ENCODE peak calls at places on chromosome 4, in seven cellular contexts. U is mucosa of descending colon; B is pancreas; L is CD8-positive, alpha-beta T cell; X is astrocyte; W is heart right ventricle; G is OCI-LY7. D is an unnamed sample.

GRCh38 chr4:88008624-88009235 is 1.3 kb downstream of the PKD2 start:
- DNase-seq in U (no peak), B (no peak), L (no peak), X (peak; percentile 70), W (no peak), G (no peak), D (no peak)

GRCh38 chr4:138398297-138398696 is 156.1 kb upstream of the SLC7A11 start:
- DNase-seq in U (no peak), B (no peak), L (no peak), X (no peak), W (no peak), G (no peak), D (no peak)

GRCh38 chr4:138158746-138159297 is 83.3 kb downstream of the SLC7A11 start:
- DNase-seq in U (no peak), B (no peak), L (no peak), X (peak; percentile 81), W (no peak), G (no peak), D (no peak)

GRCh38 chr4:173478136-173478860 is 51.7 kb downstream of the HAND2 start:
- DNase-seq in U (no peak), B (no peak), L (no peak), X (peak; percentile 85), W (no peak), G (no peak), D (no peak)

GRCh38 chr4:152975615-152976465 is 39.7 kb downstream of the FHDC1 start:
- DNase-seq in U (no peak), B (no peak), L (no peak), X (no peak), W (no peak), G (no peak), D (no peak)

GRCh38 chr4:54063224-54063623 is 1.2 kb downstream of the CHIC2 start:
- DNase-seq in U (no peak), B (no peak), L (no peak), X (peak; percentile 55), W (no peak), G (no peak), D (no peak)

GRCh38 chr4:83738895-83739294 is 203.0 kb downstream of the GPAT3 start:
- DNase-seq in U (no peak), B (no peak), L (no peak), X (no peak), W (no peak), G (no peak), D (no peak)

GRCh38 chr4:153222790-153223417 is 18.7 kb downstream of the TRIM2 start:
- DNase-seq in U (peak; percentile 43), B (peak; percentile 39), L (peak; percentile 5), X (no peak), W (peak; percentile 71), G (no peak), D (no peak)

GRCh38 chr4:138310498-138310897 is 68.3 kb upstream of the SLC7A11 start:
- DNase-seq in U (no peak), B (no peak), L (no peak), X (peak; percentile 36), W (no peak), G (no peak), D (no peak)

GRCh38 chr4:100063355-100063754 is 113.3 kb upstream of the H2AZ1 start:
- DNase-seq in U (no peak), B (no peak), L (no peak), X (no peak), W (no peak), G (peak; percentile 2), D (no peak)

GRCh38 chr4:84952004-84952403 is 14.5 kb downstream of the WDFY3 start:
- DNase-seq in U (no peak), B (no peak), L (no peak), X (peak; percentile 91), W (no peak), G (no peak), D (no peak)

GRCh38 chr4:139530833-139531427 is 25.1 kb downstream of the SETD7 start:
- DNase-seq in U (peak; percentile 82), B (peak; percentile 39), L (peak; percentile 48), X (no peak), W (no peak), G (peak; percentile 50), D (no peak)

GRCh38 chr4:38131371-38132139 is 171.4 kb downstream of the PTTG2 start:
- DNase-seq in U (peak; percentile 35), B (no peak), L (peak; percentile 51), X (peak; percentile 77), W (no peak), G (no peak), D (no peak)

GRCh38 chr4:99205104-99205979 is 13.7 kb downstream of the ADH6 start:
- DNase-seq in U (peak; percentile 48), B (no peak), L (no peak), X (no peak), W (no peak), G (no peak), D (no peak)

GRCh38 chr4:16686195-16686594 is 212.2 kb downstream of the LDB2 start:
- DNase-seq in U (no peak), B (no peak), L (no peak), X (peak; percentile 98), W (no peak), G (no peak), D (no peak)

GRCh38 chr4:107825072-107825789 is 499 bp downstream of the SGMS2 start:
- DNase-seq in U (peak; percentile 54), B (peak; percentile 59), L (no peak), X (peak; percentile 55), W (peak; percentile 21), G (no peak), D (peak; percentile 19)

GRCh38 chr4:107828315-107828714 is 3.6 kb downstream of the SGMS2 start:
- DNase-seq in U (no peak), B (no peak), L (no peak), X (no peak), W (no peak), G (no peak), D (no peak)

GRCh38 chr4:107823870-107824366 is 814 bp upstream of the SGMS2 start:
- DNase-seq in U (no peak), B (no peak), L (no peak), X (no peak), W (no peak), G (no peak), D (no peak)

GRCh38 chr4:107824367-107825071 is at the start of gene SGMS2:
- DNase-seq in U (peak; percentile 87), B (peak; percentile 92), L (peak; percentile 2), X (peak; percentile 82), W (peak; percentile 80), G (no peak), D (peak; percentile 92)

DNA sequence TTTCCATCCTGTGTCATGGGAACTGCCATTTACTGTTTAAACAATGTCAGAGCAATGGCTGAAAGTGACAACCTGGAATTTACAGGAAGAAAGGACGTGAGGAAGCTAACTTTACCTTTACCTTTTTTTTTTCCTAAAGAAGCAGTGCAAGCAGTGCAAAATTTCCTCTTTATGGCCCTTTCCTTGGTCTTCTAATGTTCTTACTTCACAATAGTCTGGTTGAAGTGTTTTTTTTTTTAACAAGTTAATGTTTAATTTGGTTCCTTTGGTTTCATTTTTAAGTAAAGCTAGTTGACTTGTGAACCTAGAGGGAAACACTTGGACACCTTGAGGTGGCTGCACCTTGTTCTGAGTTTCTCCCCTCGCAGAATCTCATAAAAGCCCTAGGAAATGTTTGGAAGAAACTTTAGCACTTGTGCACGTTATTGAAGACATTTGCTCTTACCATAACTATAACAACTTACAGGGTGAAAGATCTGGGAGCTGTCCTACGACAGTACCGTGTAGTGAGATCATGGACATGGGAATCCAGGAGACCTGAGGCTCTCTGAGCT is 1.8 kb downstream of the SGMS2 start:
- DNase-seq in U (no peak), B (no peak), L (no peak), X (no peak), W (no peak), G (no peak), D (no peak)
- H3K4me3 ChIP-seq in U (no peak overlapping the region), B (peak overlapping the region; percentile 56), L (no peak overlapping the region), X (peak overlapping the region; percentile 94), W (peak overlapping the region; percentile 92), G (no peak overlapping the region), D (peak overlapping the region; percentile 93)

GRCh38 chr4:189525304-189525703 is 415.4 kb upstream of the FRG1 start:
- DNase-seq in U (no peak), B (no peak), L (no peak), X (no peak), W (no peak), G (no peak), D (no peak)
- H3K9me3 ChIP-seq in U (peaks cover 19% of the 10 kb centered on the region), B (no peaks in the 10 kb centered on the region), L (no peaks in the 10 kb centered on the region), X (peaks cover 3% of the 10 kb centered on the region), W (peaks cover 9% of the 10 kb centered on the region), G (peaks cover 7% of the 10 kb centered on the region), D (peaks cover 5% of the 10 kb centered on the region)

GRCh38 chr4:1764670-1765069 is 28.4 kb upstream of the FGFR3 start:
- DNase-seq in U (no peak), B (no peak), L (no peak), X (no peak), W (no peak), G (no peak), D (no peak)

GRCh38 chr4:1765409-1766335 is 27.4 kb upstream of the FGFR3 start:
- DNase-seq in U (no peak), B (no peak), L (no peak), X (no peak), W (no peak), G (no peak), D (no peak)

GRCh38 chr4:1762264-1763010 is 30.7 kb upstream of the FGFR3 start:
- DNase-seq in U (no peak), B (no peak), L (no peak), X (no peak), W (no peak), G (no peak), D (no peak)

GRCh38 chr4:1763070-1763549 is 30.0 kb upstream of the FGFR3 start:
- DNase-seq in U (no peak), B (no peak), L (no peak), X (no peak), W (no peak), G (no peak), D (no peak)

DNA sequence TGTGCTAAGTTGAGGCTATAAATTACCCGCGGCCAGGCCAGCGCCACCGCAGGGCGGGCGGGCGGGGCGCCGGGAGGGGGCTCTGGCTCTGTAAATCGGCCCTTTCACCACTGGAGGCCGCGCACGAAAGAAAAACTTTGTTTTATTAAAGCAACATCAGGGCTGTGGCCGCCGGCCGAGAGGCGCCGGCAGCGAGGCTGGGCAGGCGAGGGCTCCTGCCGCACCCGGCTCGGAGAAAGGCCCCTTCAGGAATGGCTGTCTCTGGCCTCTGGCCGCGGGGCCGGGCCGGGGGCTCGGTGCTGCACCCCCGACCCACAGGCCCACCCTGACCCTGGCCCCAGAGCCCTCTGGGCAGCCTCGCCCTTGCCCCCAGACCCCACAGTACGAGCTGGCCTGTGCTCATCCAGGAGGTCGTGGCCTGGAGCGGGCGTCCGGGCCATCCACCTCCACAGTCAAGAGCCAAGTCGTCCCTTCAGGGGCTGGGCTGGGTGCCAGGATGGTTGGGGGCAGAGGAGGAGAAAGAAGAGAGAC is 29.5 kb upstream of the FGFR3 start:
- DNase-seq in U (peak; percentile 53), B (no peak), L (no peak), X (no peak), W (no peak), G (peak; percentile 36), D (no peak)
- TF ChIP-seq CTCF in U (no peak), B (peak; percentile 6), L (no peak), X (no peak), W (peak; percentile 15), G (no peak), D (no peak)

DNA sequence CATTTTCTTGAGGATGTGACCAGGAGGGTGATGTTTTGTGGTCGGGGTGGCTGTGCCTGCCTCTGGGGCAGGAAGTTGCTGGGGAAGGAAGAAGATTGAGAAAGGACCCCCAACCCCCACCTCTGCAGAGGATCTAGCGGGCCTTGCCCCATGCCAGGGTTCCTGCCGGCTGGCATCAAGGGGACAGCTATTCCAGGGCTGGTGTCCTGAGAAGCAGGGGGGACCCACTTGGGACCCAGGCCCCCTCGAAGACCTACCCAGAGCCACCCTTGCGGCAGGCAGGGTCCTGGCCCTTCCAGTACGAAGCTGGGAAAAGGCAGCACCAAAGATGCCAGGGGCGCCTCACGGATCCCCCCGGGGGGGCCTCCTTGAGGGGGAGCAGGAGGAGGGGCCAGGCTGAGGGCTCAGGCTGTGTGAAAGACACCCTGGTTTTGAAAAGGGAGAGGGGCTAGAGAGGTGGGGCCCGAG is 6.6 kb downstream of the SH3BP2 start:
- DNase-seq in U (peak; percentile 19), B (no peak), L (no peak), X (no peak), W (peak; percentile 23), G (no peak), D (peak; percentile 0)
- H3K4me3 ChIP-seq in U (no peak overlapping the region), B (no peak overlapping the region), L (peak overlapping the region; percentile 34), X (no peak overlapping the region), W (peak overlapping the region; percentile 33), G (no peak overlapping the region), D (peak overlapping the region; percentile 28)

D was measured in thoracic aorta.